ENCODE peak calls at places on chromosome 12, in eight cellular contexts. Q is A549, A is suprapubic skin, T is left ventricle myocardium inferior, N is neuronal stem cell, B is HCT116, H is ovary, Z is heart right ventricle. G is an unnamed sample.

GRCh38 chr12:16189849-16190248 is 87.6 kb downstream of the SLC15A5 start:
- DNase-seq in Q (peak; percentile 73), A (no peak), T (no peak), N (no peak), B (no peak), H (no peak), Z (no peak), G (no peak)

GRCh38 chr12:27179399-27180214 is 64.5 kb upstream of the STK38L start:
- DNase-seq in Q (peak; percentile 94), A (no peak), T (no peak), N (no peak), B (peak; percentile 74), H (no peak), Z (peak; percentile 44), G (no peak)

GRCh38 chr12:13173537-13173936 is 23.0 kb upstream of the EMP1 start:
- DNase-seq in Q (no peak), A (no peak), T (peak; percentile 55), N (no peak), B (peak; percentile 72), H (no peak), Z (peak; percentile 67), G (no peak)

GRCh38 chr12:131734336-131735152 is 23.7 kb downstream of the SFSWAP start:
- DNase-seq in Q (no peak), A (no peak), T (no peak), N (no peak), B (no peak), H (no peak), Z (no peak), G (no peak)

GRCh38 chr12:104426926-104427546 is 29.7 kb upstream of the CHST11 start:
- DNase-seq in Q (no peak), A (no peak), T (no peak), N (no peak), B (no peak), H (no peak), Z (no peak), G (no peak)

GRCh38 chr12:92493816-92494215 is 209.0 kb upstream of the PLEKHG7 start:
- DNase-seq in Q (no peak), A (no peak), T (no peak), N (no peak), B (no peak), H (no peak), Z (no peak), G (no peak)

GRCh38 chr12:103793046-103793445 is 48.0 kb downstream of the NT5DC3 start:
- DNase-seq in Q (no peak), A (no peak), T (no peak), N (no peak), B (no peak), H (no peak), Z (no peak), G (no peak)

GRCh38 chr12:32889073-32889760 is 7.4 kb downstream of the PKP2 start:
- DNase-seq in Q (no peak), A (no peak), T (no peak), N (no peak), B (no peak), H (no peak), Z (no peak), G (no peak)

GRCh38 chr12:101642115-101643067 is 47.6 kb downstream of the MYBPC1 start:
- DNase-seq in Q (peak; percentile 41), A (no peak), T (no peak), N (peak; percentile 2), B (no peak), H (no peak), Z (no peak), G (no peak)

GRCh38 chr12:89863332-89863938 is 154.8 kb upstream of the ATP2B1 start:
- DNase-seq in Q (no peak), A (no peak), T (no peak), N (no peak), B (no peak), H (no peak), Z (no peak), G (peak; percentile 86)

GRCh38 chr12:119681953-119682352 is 14.0 kb downstream of the PRKAB1 start:
- DNase-seq in Q (no peak), A (no peak), T (no peak), N (no peak), B (no peak), H (no peak), Z (no peak), G (no peak)

GRCh38 chr12:5428332-5429221 is 3.3 kb upstream of the NTF3 start:
- DNase-seq in Q (no peak), A (no peak), T (no peak), N (peak; percentile 38), B (no peak), H (no peak), Z (peak; percentile 25), G (no peak)

GRCh38 chr12:105679982-105680381 is 349.5 kb downstream of the C12orf75 start:
- DNase-seq in Q (no peak), A (no peak), T (no peak), N (no peak), B (no peak), H (no peak), Z (no peak), G (no peak)

GRCh38 chr12:65765436-65765813 is 58.9 kb upstream of the HMGA2 start:
- DNase-seq in Q (no peak), A (no peak), T (no peak), N (no peak), B (peak; percentile 71), H (no peak), Z (no peak), G (no peak)

GRCh38 chr12:120119395-120119973 is 2.9 kb upstream of the RAB35 start:
- DNase-seq in Q (peak; percentile 56), A (no peak), T (no peak), N (no peak), B (no peak), H (no peak), Z (no peak), G (no peak)

GRCh38 chr12:101436146-101436545 is 28.6 kb upstream of the ARL1 start:
- DNase-seq in Q (no peak), A (no peak), T (no peak), N (no peak), B (no peak), H (no peak), Z (no peak), G (no peak)

GRCh38 chr12:111656016-111656415 is 29.7 kb downstream of the BRAP start:
- DNase-seq in Q (no peak), A (no peak), T (no peak), N (no peak), B (no peak), H (no peak), Z (no peak), G (no peak)

GRCh38 chr12:31324845-31325523 is 966 bp downstream of the SINHCAF start:
- DNase-seq in Q (peak; percentile 59), A (peak; percentile 82), T (peak; percentile 42), N (peak; percentile 30), B (no peak), H (peak; percentile 78), Z (peak; percentile 58), G (peak; percentile 10)

GRCh38 chr12:70983692-70984091 is 63.2 kb upstream of the PTPRR start:
- DNase-seq in Q (no peak), A (no peak), T (no peak), N (peak; percentile 27), B (no peak), H (no peak), Z (no peak), G (no peak)

GRCh38 chr12:126385785-126386184 is 1320.5 kb downstream of the AACS start:
- DNase-seq in Q (no peak), A (no peak), T (no peak), N (no peak), B (no peak), H (no peak), Z (no peak), G (no peak)

GRCh38 chr12:117047810-117048584 is 51.2 kb downstream of the TESC start:
- DNase-seq in Q (peak; percentile 65), A (no peak), T (peak; percentile 73), N (no peak), B (no peak), H (no peak), Z (peak; percentile 78), G (no peak)

GRCh38 chr12:82866227-82866803 is 179.6 kb downstream of the TMTC2 start:
- DNase-seq in Q (no peak), A (no peak), T (no peak), N (no peak), B (no peak), H (no peak), Z (no peak), G (no peak)

GRCh38 chr12:67275380-67275913 is 6.3 kb downstream of the CAND1 start:
- DNase-seq in Q (no peak), A (no peak), T (no peak), N (no peak), B (no peak), H (no peak), Z (no peak), G (no peak)

GRCh38 chr12:79841248-79841877 is 93.5 kb downstream of the PPP1R12A start:
- DNase-seq in Q (no peak), A (no peak), T (no peak), N (no peak), B (no peak), H (no peak), Z (no peak), G (no peak)
- H3K27ac ChIP-seq in Q (no peak overlapping the region), A (no peak overlapping the region), T (peak overlapping the region; percentile 68), N (no peak overlapping the region), B (no peak overlapping the region), H (no peak overlapping the region), Z (no peak overlapping the region), G (no peak overlapping the region)

DNA sequence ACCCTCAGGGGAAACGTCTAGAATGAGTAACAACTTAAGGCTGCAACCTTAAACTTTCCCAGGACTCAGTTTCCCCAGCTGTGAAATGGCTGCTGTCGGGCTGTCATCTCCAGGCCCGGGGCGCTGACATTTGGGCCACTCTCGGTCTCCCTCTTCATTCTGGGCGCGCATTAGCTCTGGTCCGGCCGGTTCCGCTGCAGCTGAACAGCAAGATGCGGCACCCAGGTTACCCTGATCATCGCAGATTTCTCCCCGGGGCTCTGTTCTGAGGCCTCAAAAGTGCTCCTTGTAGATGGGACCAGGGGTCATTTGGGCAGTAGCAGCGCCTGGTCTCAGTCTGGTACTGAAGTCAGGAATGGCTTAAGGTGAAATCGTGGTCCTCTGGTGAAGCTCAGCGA is 890 bp upstream of the BCL7A start:
- DNase-seq in Q (no peak), A (no peak), T (no peak), N (no peak), B (no peak), H (no peak), Z (no peak), G (no peak)
- H3K4me1 ChIP-seq in Q (peaks cover 17% of the 10 kb centered on the region), A (peaks cover 32% of the 10 kb centered on the region), T (peaks cover 37% of the 10 kb centered on the region), N (peaks cover 6% of the 10 kb centered on the region), B (peaks cover 17% of the 10 kb centered on the region), H (peaks cover 2% of the 10 kb centered on the region), Z (peaks cover 27% of the 10 kb centered on the region), G (peaks cover 15% of the 10 kb centered on the region)

GRCh38 chr12:2555487-2556082 is 239.2 kb upstream of the FKBP4 start:
- DNase-seq in Q (no peak), A (no peak), T (no peak), N (no peak), B (no peak), H (no peak), Z (no peak), G (no peak)
- H3K27ac ChIP-seq in Q (no peak overlapping the region), A (no peak overlapping the region), T (no peak overlapping the region), N (no peak overlapping the region), B (no peak overlapping the region), H (no peak overlapping the region), Z (no peak overlapping the region), G (no peak overlapping the region)

DNA sequence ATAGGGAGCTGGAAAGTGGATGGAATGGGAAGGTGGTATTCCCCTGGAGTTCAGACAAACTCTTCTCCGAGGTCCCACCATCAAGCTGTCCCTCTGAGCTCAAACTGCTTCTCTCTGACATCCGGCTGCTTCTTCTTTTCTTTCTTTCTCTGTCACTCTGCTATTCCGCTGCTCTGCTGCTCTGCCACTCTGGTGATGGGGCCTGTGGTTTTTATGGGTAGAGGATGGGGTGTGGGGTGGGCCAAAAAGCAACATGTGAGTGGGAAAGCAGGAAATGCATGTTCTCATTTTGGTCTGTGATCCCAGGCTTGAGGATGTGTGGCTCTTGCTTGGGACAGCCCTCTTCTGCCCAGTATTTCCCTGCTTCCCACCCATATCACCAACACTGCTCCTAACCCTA is 30.7 kb downstream of the CLECL1 start:
- DNase-seq in Q (no peak), A (no peak), T (no peak), N (no peak), B (no peak), H (no peak), Z (no peak), G (peak; percentile 76)
- H3K4me1 ChIP-seq in Q (no peaks in the 10 kb centered on the region), A (no peaks in the 10 kb centered on the region), T (peaks cover 22% of the 10 kb centered on the region), N (no peaks in the 10 kb centered on the region), B (no peaks in the 10 kb centered on the region), H (no peaks in the 10 kb centered on the region), Z (peaks cover 69% of the 10 kb centered on the region), G (peaks cover 62% of the 10 kb centered on the region)